ENCODE peak calls at places on chromosomes 4 and X, in four cellular contexts. H is SK-N-SH, O is GM12878, Y is HepG2. Z is an unnamed sample.

GRCh38 chr4:113316879-113317278 is 267.4 kb downstream of the ANK2 start:
- DNase-seq in Y (no peak), H (peak; percentile 20), O (peak; percentile 75), Z (no peak)

GRCh38 chr4:88705805-88706518 is 8.3 kb upstream of the NAP1L5 start:
- DNase-seq in Y (no peak), H (no peak), O (no peak), Z (no peak)

GRCh38 chr4:158162637-158163036 is 10.2 kb downstream of the GASK1B start:
- DNase-seq in Y (no peak), O (no peak), H (no peak), Z (no peak)

GRCh38 chr4:112130903-112131302 is 14.4 kb upstream of the FAM241A start:
- DNase-seq in O (no peak), H (no peak), Y (no peak), Z (no peak)

GRCh38 chr4:37524267-37524666 is 161.9 kb downstream of the RELL1 start:
- DNase-seq in Y (no peak), H (no peak), O (no peak), Z (no peak)

GRCh38 chr4:139440971-139441370 is 12.9 kb upstream of the RAB33B start:
- DNase-seq in O (no peak), H (no peak), Y (no peak), Z (no peak)

GRCh38 chr4:10178763-10179162 is 62.2 kb upstream of the WDR1 start:
- DNase-seq in O (no peak), H (no peak), Y (no peak), Z (no peak)

GRCh38 chrX:138925330-138925729 is 213.8 kb upstream of the FGF13 start:
- DNase-seq in O (no peak), Y (no peak), H (no peak), Z (peak; percentile 59)

GRCh38 chrX:73817381-73818199 is 254.6 kb downstream of the CHIC1 start:
- DNase-seq in Y (no peak), H (no peak), O (no peak), Z (no peak)

GRCh38 chr4:25154594-25155265 is 5.5 kb downstream of the SEPSECS start:
- DNase-seq in Y (peak; percentile 84), O (no peak), H (no peak), Z (no peak)

GRCh38 chr4:83149885-83150562 is 35.5 kb upstream of the PLAC8 start:
- DNase-seq in H (no peak), Y (no peak), O (no peak), Z (no peak)

GRCh38 chr4:91837608-91838029 is 466.1 kb upstream of the GRID2 start:
- DNase-seq in O (no peak), H (no peak), Y (no peak), Z (no peak)

GRCh38 chrX:130216312-130216711 is 44.5 kb downstream of the RAB33A start:
- DNase-seq in H (no peak), Y (no peak), O (no peak), Z (no peak)

GRCh38 chrX:20363003-20363674 is 96.4 kb upstream of the RPS6KA3 start:
- DNase-seq in H (no peak), Y (no peak), O (no peak), Z (no peak)

GRCh38 chr4:10140866-10141759 is 24.5 kb upstream of the WDR1 start:
- DNase-seq in H (no peak), O (no peak), Y (no peak), Z (peak; percentile 50)

GRCh38 chrX:56764153-56764974 is 35.3 kb downstream of the NBDY start:
- DNase-seq in H (peak; percentile 79), O (peak; percentile 99), Y (peak; percentile 48), Z (peak; percentile 39)

GRCh38 chr4:6520978-6521377 is 48.6 kb upstream of the PPP2R2C start:
- DNase-seq in H (peak; percentile 56), Y (no peak), O (no peak), Z (no peak)

GRCh38 chr4:154529737-154530136 is 20.5 kb downstream of the PLRG1 start:
- DNase-seq in H (no peak), Y (no peak), O (no peak), Z (no peak)

GRCh38 chrX:119482041-119482440 is 13.8 kb downstream of the SLC25A5 start:
- DNase-seq in H (no peak), Y (no peak), O (no peak), Z (no peak)

GRCh38 chrX:45154033-45154360 is 46.7 kb downstream of the DIPK2B start:
- DNase-seq in O (no peak), Y (no peak), H (no peak), Z (no peak)

GRCh38 chrX:47625365-47625764 is 4.4 kb downstream of the CFP start:
- DNase-seq in H (no peak), Y (no peak), O (no peak), Z (no peak)

GRCh38 chr4:128711361-128711760 is 98.1 kb upstream of the JADE1 start:
- DNase-seq in Y (no peak), O (no peak), H (peak; percentile 19), Z (no peak)

GRCh38 chr4:176534566-176534965 is 214.8 kb downstream of the SPCS3 start:
- DNase-seq in H (no peak), O (no peak), Y (no peak), Z (no peak)

GRCh38 chrX:19030805-19031204 is 46.9 kb upstream of the PHKA2 start:
- DNase-seq in H (no peak), O (no peak), Y (no peak), Z (no peak)

GRCh38 chr4:16627999-16628398 is 270.4 kb downstream of the LDB2 start:
- DNase-seq in Y (no peak), H (no peak), O (no peak), Z (no peak)

GRCh38 chr4:76250962-76251361 is 559 bp upstream of the FAM47E start:
- DNase-seq in Y (no peak), O (no peak), H (peak; percentile 21), Z (no peak)

GRCh38 chr4:118557298-118557851 is 127.8 kb upstream of the METTL14 start:
- DNase-seq in Y (no peak), O (no peak), H (no peak), Z (peak; percentile 41)

GRCh38 chr4:91113130-91113706 is 986.0 kb downstream of the CCSER1 start:
- DNase-seq in O (peak; percentile 5), Y (peak; percentile 7), H (peak; percentile 28), Z (no peak)

GRCh38 chrX:118802857-118803256 is 20.8 kb upstream of the ZCCHC12 start:
- DNase-seq in O (no peak), H (no peak), Y (no peak), Z (peak; percentile 35)

GRCh38 chr4:80017125-80017854 is 55.7 kb downstream of the ANTXR2 start:
- DNase-seq in Y (no peak), H (no peak), O (no peak), Z (no peak)

GRCh38 chr4:101643201-101643600 is 147.3 kb upstream of the BANK1 start:
- DNase-seq in O (no peak), H (no peak), Y (no peak), Z (no peak)

GRCh38 chr4:101649790-101650450 is 140.6 kb upstream of the BANK1 start:
- DNase-seq in O (no peak), H (no peak), Y (no peak), Z (no peak)

GRCh38 chr4:101647710-101648034 is 142.9 kb upstream of the BANK1 start:
- DNase-seq in H (no peak), Y (no peak), O (no peak), Z (no peak)

GRCh38 chr4:101644516-101644915 is 146.0 kb upstream of the BANK1 start:
- DNase-seq in Y (no peak), O (no peak), H (no peak), Z (no peak)
- TF ChIP-seq NFIC in Y (no peak), O (no peak), H (no peak), Z (no peak)

GRCh38 chr4:185412412-185412811 is 13.4 kb downstream of the UFSP2 start:
- DNase-seq in O (no peak), Y (no peak), H (no peak), Z (no peak)
- TF ChIP-seq YY1 in O (no peak), Y (no peak), H (no peak), Z (no peak)

DNA sequence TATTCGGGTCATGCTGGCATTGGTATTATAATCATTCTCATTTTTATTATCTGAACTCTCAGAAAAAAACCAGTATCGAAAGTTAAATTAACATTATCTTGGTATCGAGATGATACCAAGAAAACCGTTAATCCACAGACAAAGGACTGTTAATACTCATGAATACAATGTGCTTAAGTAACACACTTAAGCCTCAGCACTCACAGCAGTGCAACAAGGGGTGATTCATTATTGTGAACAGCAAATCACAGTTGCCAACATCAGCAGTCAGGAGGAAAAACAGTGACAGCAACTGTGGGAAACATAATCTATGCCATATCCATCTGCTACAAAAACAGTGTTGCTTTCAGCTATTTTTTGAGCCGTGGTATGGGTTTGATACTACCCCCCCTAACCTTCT is 211.0 kb upstream of the ATOH1 start:
- DNase-seq in H (no peak), O (no peak), Y (no peak), Z (no peak)
- TF ChIP-seq NFIC in H (no peak), O (no peak), Y (no peak), Z (no peak)

DNA sequence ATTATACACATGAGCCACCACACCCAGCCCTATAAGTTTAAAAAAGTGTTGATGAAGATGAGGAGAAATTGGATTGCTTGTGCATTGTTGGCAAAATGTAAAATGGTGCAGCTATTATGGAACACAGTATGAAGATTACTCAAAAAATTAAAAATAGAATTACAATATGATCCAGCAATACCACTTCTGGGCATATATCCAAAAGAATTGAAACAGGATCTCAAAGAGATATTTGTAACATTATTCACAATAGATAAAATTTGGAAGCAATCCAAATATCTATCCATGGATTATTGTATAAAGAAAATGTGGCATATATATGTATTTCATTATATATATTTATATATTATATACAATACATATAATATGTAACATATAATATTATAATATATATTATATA is 515.6 kb upstream of the GNPDA2 start:
- DNase-seq in H (no peak), Y (no peak), O (no peak), Z (no peak)
- TF ChIP-seq YY1 in H (no peak), Y (no peak), O (no peak), Z (no peak)

GRCh38 chr4:41575207-41575606 is 37.2 kb downstream of the LIMCH1 start:
- DNase-seq in Y (no peak), O (no peak), H (no peak), Z (no peak)
- TF ChIP-seq NFIC in Y (no peak), O (no peak), H (no peak), Z (no peak)